ENCODE peak calls at places on chromosomes 4 and X, in seven cellular contexts. One of them, this sample, is unnamed.

GRCh38 chr4:183398298-183399129 is 45.9 kb upstream of the CDKN2AIP start:
- DNase-seq in PC-3: peak; percentile 68
- DNase-seq in right cardiac atrium: peak; percentile 87
- DNase-seq in tibial nerve: peak; percentile 21
- DNase-seq in mucosa of descending colon: peak; percentile 75
- DNase-seq in CD8-positive, alpha-beta T cell: peak; percentile 31
- DNase-seq in Peyer's patch: peak; percentile 80
- DNase-seq in this sample: peak; percentile 93

GRCh38 chr4:24730256-24731001 is 64.9 kb upstream of the SOD3 start:
- DNase-seq in PC-3: no peak
- DNase-seq in right cardiac atrium: peak; percentile 91
- DNase-seq in tibial nerve: peak; percentile 26
- DNase-seq in mucosa of descending colon: peak; percentile 45
- DNase-seq in CD8-positive, alpha-beta T cell: no peak
- DNase-seq in Peyer's patch: no peak
- DNase-seq in this sample: no peak

GRCh38 chrX:134608153-134608552 is 50.1 kb downstream of the PLAC1 start:
- DNase-seq in PC-3: no peak
- DNase-seq in right cardiac atrium: no peak
- DNase-seq in tibial nerve: no peak
- DNase-seq in mucosa of descending colon: no peak
- DNase-seq in CD8-positive, alpha-beta T cell: no peak
- DNase-seq in Peyer's patch: no peak
- DNase-seq in this sample: no peak

GRCh38 chr4:108940086-108941033 is 177.5 kb upstream of the ETNPPL start:
- DNase-seq in PC-3: peak; percentile 24
- DNase-seq in right cardiac atrium: no peak
- DNase-seq in tibial nerve: no peak
- DNase-seq in mucosa of descending colon: no peak
- DNase-seq in CD8-positive, alpha-beta T cell: no peak
- DNase-seq in Peyer's patch: no peak
- DNase-seq in this sample: no peak

GRCh38 chr4:169438057-169438480 is 167.3 kb upstream of the SH3RF1 start:
- DNase-seq in PC-3: no peak
- DNase-seq in right cardiac atrium: no peak
- DNase-seq in tibial nerve: no peak
- DNase-seq in mucosa of descending colon: no peak
- DNase-seq in CD8-positive, alpha-beta T cell: no peak
- DNase-seq in Peyer's patch: no peak
- DNase-seq in this sample: no peak

GRCh38 chrX:109624641-109625311 is at the start of gene KCNE5:
- DNase-seq in PC-3: no peak
- DNase-seq in right cardiac atrium: peak; percentile 70
- DNase-seq in tibial nerve: no peak
- DNase-seq in mucosa of descending colon: no peak
- DNase-seq in CD8-positive, alpha-beta T cell: no peak
- DNase-seq in Peyer's patch: no peak
- DNase-seq in this sample: no peak

GRCh38 chr4:2500547-2500946 is 31.6 kb downstream of the RNF4 start:
- DNase-seq in PC-3: no peak
- DNase-seq in right cardiac atrium: no peak
- DNase-seq in tibial nerve: no peak
- DNase-seq in mucosa of descending colon: no peak
- DNase-seq in CD8-positive, alpha-beta T cell: no peak
- DNase-seq in Peyer's patch: no peak
- DNase-seq in this sample: no peak

GRCh38 chr4:68250151-68250930 is 4.8 kb upstream of the TMPRSS11B start:
- DNase-seq in PC-3: no peak
- DNase-seq in right cardiac atrium: no peak
- DNase-seq in tibial nerve: no peak
- DNase-seq in mucosa of descending colon: no peak
- DNase-seq in CD8-positive, alpha-beta T cell: no peak
- DNase-seq in Peyer's patch: no peak
- DNase-seq in this sample: no peak

GRCh38 chr4:3833326-3833989 is 67.3 kb downstream of the ADRA2C start:
- DNase-seq in PC-3: no peak
- DNase-seq in right cardiac atrium: peak; percentile 18
- DNase-seq in tibial nerve: no peak
- DNase-seq in mucosa of descending colon: no peak
- DNase-seq in CD8-positive, alpha-beta T cell: no peak
- DNase-seq in Peyer's patch: no peak
- DNase-seq in this sample: no peak

GRCh38 chr4:141636077-141636770 is at the start of gene IL15:
- DNase-seq in PC-3: peak; percentile 86
- DNase-seq in right cardiac atrium: peak; percentile 84
- DNase-seq in tibial nerve: peak; percentile 33
- DNase-seq in mucosa of descending colon: peak; percentile 94
- DNase-seq in CD8-positive, alpha-beta T cell: peak; percentile 11
- DNase-seq in Peyer's patch: peak; percentile 92
- DNase-seq in this sample: peak; percentile 91

GRCh38 chrX:140762061-140762460 is 52.5 kb downstream of the LINC00632 start:
- DNase-seq in PC-3: peak; percentile 73
- DNase-seq in right cardiac atrium: no peak
- DNase-seq in tibial nerve: no peak
- DNase-seq in mucosa of descending colon: peak; percentile 28
- DNase-seq in CD8-positive, alpha-beta T cell: no peak
- DNase-seq in Peyer's patch: no peak
- DNase-seq in this sample: no peak

GRCh38 chr4:113476800-113477199 is 284.7 kb downstream of the CAMK2D start:
- DNase-seq in PC-3: peak; percentile 50
- DNase-seq in right cardiac atrium: no peak
- DNase-seq in tibial nerve: no peak
- DNase-seq in mucosa of descending colon: no peak
- DNase-seq in CD8-positive, alpha-beta T cell: no peak
- DNase-seq in Peyer's patch: no peak
- DNase-seq in this sample: no peak

GRCh38 chrX:71269801-71270395 is 13.5 kb upstream of the NONO start:
- DNase-seq in PC-3: no peak
- DNase-seq in right cardiac atrium: no peak
- DNase-seq in tibial nerve: no peak
- DNase-seq in mucosa of descending colon: no peak
- DNase-seq in CD8-positive, alpha-beta T cell: no peak
- DNase-seq in Peyer's patch: no peak
- DNase-seq in this sample: no peak

GRCh38 chr4:163048447-163048846 is 118.2 kb downstream of the NAF1 start:
- DNase-seq in PC-3: peak; percentile 51
- DNase-seq in right cardiac atrium: no peak
- DNase-seq in tibial nerve: no peak
- DNase-seq in mucosa of descending colon: peak; percentile 27
- DNase-seq in CD8-positive, alpha-beta T cell: no peak
- DNase-seq in Peyer's patch: no peak
- DNase-seq in this sample: no peak

GRCh38 chrX:148567229-148567628 is 66.8 kb downstream of the AFF2 start:
- DNase-seq in PC-3: no peak
- DNase-seq in right cardiac atrium: no peak
- DNase-seq in tibial nerve: no peak
- DNase-seq in mucosa of descending colon: no peak
- DNase-seq in CD8-positive, alpha-beta T cell: no peak
- DNase-seq in Peyer's patch: no peak
- DNase-seq in this sample: no peak

GRCh38 chrX:109190542-109190941 is 291.3 kb downstream of the GUCY2F start:
- DNase-seq in PC-3: no peak
- DNase-seq in right cardiac atrium: no peak
- DNase-seq in tibial nerve: no peak
- DNase-seq in mucosa of descending colon: no peak
- DNase-seq in CD8-positive, alpha-beta T cell: no peak
- DNase-seq in Peyer's patch: no peak
- DNase-seq in this sample: no peak

GRCh38 chrX:41118156-41118555 is 32.9 kb downstream of the USP9X start:
- DNase-seq in PC-3: no peak
- DNase-seq in right cardiac atrium: no peak
- DNase-seq in tibial nerve: no peak
- DNase-seq in mucosa of descending colon: no peak
- DNase-seq in CD8-positive, alpha-beta T cell: no peak
- DNase-seq in Peyer's patch: no peak
- DNase-seq in this sample: no peak

GRCh38 chr4:97252615-97253154 is 890.6 kb downstream of the STPG2 start:
- DNase-seq in PC-3: no peak
- DNase-seq in right cardiac atrium: no peak
- DNase-seq in tibial nerve: no peak
- DNase-seq in mucosa of descending colon: no peak
- DNase-seq in CD8-positive, alpha-beta T cell: no peak
- DNase-seq in Peyer's patch: no peak
- DNase-seq in this sample: no peak

GRCh38 chr4:119728185-119728584 is 99.6 kb upstream of the PDE5A start:
- DNase-seq in PC-3: no peak
- DNase-seq in right cardiac atrium: no peak
- DNase-seq in tibial nerve: no peak
- DNase-seq in mucosa of descending colon: no peak
- DNase-seq in CD8-positive, alpha-beta T cell: no peak
- DNase-seq in Peyer's patch: no peak
- DNase-seq in this sample: no peak

GRCh38 chrX:10415704-10416001 is 204.7 kb downstream of the MID1 start:
- DNase-seq in PC-3: peak; percentile 58
- DNase-seq in right cardiac atrium: no peak
- DNase-seq in tibial nerve: no peak
- DNase-seq in mucosa of descending colon: no peak
- DNase-seq in CD8-positive, alpha-beta T cell: no peak
- DNase-seq in Peyer's patch: no peak
- DNase-seq in this sample: no peak

GRCh38 chr4:98572697-98573096 is 85.7 kb downstream of the TSPAN5 start:
- DNase-seq in PC-3: peak; percentile 58
- DNase-seq in right cardiac atrium: no peak
- DNase-seq in tibial nerve: no peak
- DNase-seq in mucosa of descending colon: no peak
- DNase-seq in CD8-positive, alpha-beta T cell: no peak
- DNase-seq in Peyer's patch: no peak
- DNase-seq in this sample: no peak

GRCh38 chr4:76883147-76883546 is 14.8 kb downstream of the SOWAHB start:
- DNase-seq in PC-3: no peak
- DNase-seq in right cardiac atrium: no peak
- DNase-seq in tibial nerve: no peak
- DNase-seq in mucosa of descending colon: no peak
- DNase-seq in CD8-positive, alpha-beta T cell: no peak
- DNase-seq in Peyer's patch: no peak
- DNase-seq in this sample: no peak

GRCh38 chr4:30416547-30416946 is 303.6 kb upstream of the PCDH7 start:
- DNase-seq in PC-3: no peak
- DNase-seq in right cardiac atrium: no peak
- DNase-seq in tibial nerve: no peak
- DNase-seq in mucosa of descending colon: no peak
- DNase-seq in CD8-positive, alpha-beta T cell: no peak
- DNase-seq in Peyer's patch: no peak
- DNase-seq in this sample: no peak

GRCh38 chr4:30413915-30414314 is 306.3 kb upstream of the PCDH7 start:
- DNase-seq in PC-3: no peak
- DNase-seq in right cardiac atrium: no peak
- DNase-seq in tibial nerve: no peak
- DNase-seq in mucosa of descending colon: no peak
- DNase-seq in CD8-positive, alpha-beta T cell: no peak
- DNase-seq in Peyer's patch: no peak
- DNase-seq in this sample: no peak
- H3K9me3 ChIP-seq in PC-3: no peaks in the 10 kb centered on the region
- H3K9me3 ChIP-seq in right cardiac atrium: no peaks in the 10 kb centered on the region
- H3K9me3 ChIP-seq in tibial nerve: peaks cover 49% of the 10 kb centered on the region
- H3K9me3 ChIP-seq in mucosa of descending colon: peaks cover 47% of the 10 kb centered on the region
- H3K9me3 ChIP-seq in CD8-positive, alpha-beta T cell: no peaks in the 10 kb centered on the region
- H3K9me3 ChIP-seq in Peyer's patch: no peaks in the 10 kb centered on the region
- H3K9me3 ChIP-seq in this sample: peaks cover 88% of the 10 kb centered on the region

DNA sequence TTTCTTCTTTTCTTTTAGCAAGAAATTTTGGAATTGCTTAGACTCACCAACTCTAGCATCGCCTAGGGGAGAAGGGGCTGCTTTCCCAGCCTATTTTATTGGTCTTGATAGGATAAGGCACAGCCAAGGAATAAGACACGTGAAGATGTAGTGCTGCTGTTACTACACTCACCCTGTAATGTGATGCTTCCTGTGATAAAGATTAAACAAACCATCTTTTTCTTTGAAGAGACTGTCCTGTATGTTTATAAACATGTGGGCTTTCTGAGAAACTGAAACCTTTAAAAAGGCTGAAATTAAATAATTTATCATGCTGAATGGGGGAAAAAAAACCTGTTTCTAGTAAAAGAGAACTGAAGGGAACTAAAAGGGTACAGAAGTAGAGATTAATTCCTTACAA is 13.2 kb downstream of the TAPT1 start:
- DNase-seq in PC-3: no peak
- DNase-seq in right cardiac atrium: no peak
- DNase-seq in tibial nerve: no peak
- DNase-seq in mucosa of descending colon: no peak
- DNase-seq in CD8-positive, alpha-beta T cell: no peak
- DNase-seq in Peyer's patch: no peak
- DNase-seq in this sample: no peak
- H3K4me1 ChIP-seq in PC-3: no peaks in the 10 kb centered on the region
- H3K4me1 ChIP-seq in right cardiac atrium: peaks cover 14% of the 10 kb centered on the region
- H3K4me1 ChIP-seq in tibial nerve: no peaks in the 10 kb centered on the region
- H3K4me1 ChIP-seq in mucosa of descending colon: no peaks in the 10 kb centered on the region
- H3K4me1 ChIP-seq in CD8-positive, alpha-beta T cell: peaks cover 44% of the 10 kb centered on the region
- H3K4me1 ChIP-seq in Peyer's patch: no peaks in the 10 kb centered on the region
- H3K4me1 ChIP-seq in this sample: peaks cover 60% of the 10 kb centered on the region

DNA sequence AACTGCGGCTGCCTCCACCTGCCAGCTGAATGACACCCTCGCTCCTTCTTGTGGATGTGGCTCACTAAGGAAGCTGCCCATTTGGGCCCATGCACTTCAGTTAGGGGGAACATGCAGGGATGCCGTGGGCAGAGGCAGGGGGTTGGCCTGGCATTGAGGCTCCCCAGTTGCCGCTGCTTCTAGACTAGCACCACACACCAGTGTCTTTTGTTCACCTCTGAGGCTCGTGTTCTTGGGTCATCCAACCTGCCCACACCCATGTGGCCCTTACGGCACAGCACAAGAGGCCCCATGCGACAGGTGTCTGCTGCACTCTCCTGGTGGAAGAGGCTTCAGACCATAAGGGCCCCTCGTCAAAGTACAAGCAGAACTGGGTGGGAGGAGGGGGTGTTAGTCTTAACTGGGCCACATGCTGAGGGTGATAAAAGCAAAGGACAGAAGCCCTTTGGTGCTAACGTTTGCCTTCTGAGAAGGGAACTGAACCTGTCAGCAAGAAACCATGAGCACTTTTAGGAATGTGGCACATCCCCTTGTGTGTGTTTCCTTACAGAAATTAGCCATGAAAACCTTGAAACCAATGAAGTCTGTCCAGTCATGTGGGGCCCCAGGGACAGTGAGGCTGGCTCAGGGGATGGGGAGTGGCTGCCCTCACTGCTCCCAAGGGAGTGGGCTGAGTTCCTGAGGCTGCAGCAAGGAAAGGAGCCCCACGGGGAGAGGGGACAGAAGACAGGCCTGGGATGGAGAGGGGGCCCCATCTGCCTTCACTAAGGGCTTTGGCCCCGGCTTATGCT is 39.2 kb downstream of the MAP7D3 start:
- DNase-seq in PC-3: no peak
- DNase-seq in right cardiac atrium: no peak
- DNase-seq in tibial nerve: no peak
- DNase-seq in mucosa of descending colon: no peak
- DNase-seq in CD8-positive, alpha-beta T cell: no peak
- DNase-seq in Peyer's patch: no peak
- DNase-seq in this sample: no peak
- H3K9me3 ChIP-seq in PC-3: no peaks in the 10 kb centered on the region
- H3K9me3 ChIP-seq in right cardiac atrium: no peaks in the 10 kb centered on the region
- H3K9me3 ChIP-seq in tibial nerve: no peaks in the 10 kb centered on the region
- H3K9me3 ChIP-seq in mucosa of descending colon: no peaks in the 10 kb centered on the region
- H3K9me3 ChIP-seq in CD8-positive, alpha-beta T cell: no peaks in the 10 kb centered on the region
- H3K9me3 ChIP-seq in Peyer's patch: no peaks in the 10 kb centered on the region
- H3K9me3 ChIP-seq in this sample: no peaks in the 10 kb centered on the region

GRCh38 chrX:96761566-96761965 is 76.9 kb downstream of the DIAPH2 start:
- DNase-seq in PC-3: no peak
- DNase-seq in right cardiac atrium: no peak
- DNase-seq in tibial nerve: no peak
- DNase-seq in mucosa of descending colon: no peak
- DNase-seq in CD8-positive, alpha-beta T cell: no peak
- DNase-seq in Peyer's patch: no peak
- DNase-seq in this sample: no peak

GRCh38 chrX:96764864-96765263 is 80.2 kb downstream of the DIAPH2 start:
- DNase-seq in PC-3: no peak
- DNase-seq in right cardiac atrium: no peak
- DNase-seq in tibial nerve: no peak
- DNase-seq in mucosa of descending colon: no peak
- DNase-seq in CD8-positive, alpha-beta T cell: no peak
- DNase-seq in Peyer's patch: no peak
- DNase-seq in this sample: no peak

GRCh38 chrX:96763608-96764007 is 79.0 kb downstream of the DIAPH2 start:
- DNase-seq in PC-3: no peak
- DNase-seq in right cardiac atrium: no peak
- DNase-seq in tibial nerve: no peak
- DNase-seq in mucosa of descending colon: peak; percentile 7
- DNase-seq in CD8-positive, alpha-beta T cell: no peak
- DNase-seq in Peyer's patch: no peak
- DNase-seq in this sample: no peak
- H3K4me1 ChIP-seq in PC-3: no peaks in the 10 kb centered on the region
- H3K4me1 ChIP-seq in right cardiac atrium: no peaks in the 10 kb centered on the region
- H3K4me1 ChIP-seq in tibial nerve: no peaks in the 10 kb centered on the region
- H3K4me1 ChIP-seq in mucosa of descending colon: no peaks in the 10 kb centered on the region
- H3K4me1 ChIP-seq in CD8-positive, alpha-beta T cell: no peaks in the 10 kb centered on the region
- H3K4me1 ChIP-seq in Peyer's patch: no peaks in the 10 kb centered on the region
- H3K4me1 ChIP-seq in this sample: no peaks in the 10 kb centered on the region

This sample was measured in spleen.